ENCODE peak calls at places on chromosome 13, in four cellular contexts. F, T, Q and K are unnamed samples. For H3K9me3, the result is how much of the 10 kb centered on the place peaks cover.

GRCh38 chr13:114162533-114162922 is 16.5 kb upstream of the CFAP97D2 start:
- DNase-seq in F (no peak), T (no peak), Q (no peak), K (no peak)

GRCh38 chr13:25753976-25754375 is 297.8 kb downstream of the SHISA2 start:
- DNase-seq in F (no peak), T (no peak), Q (no peak), K (no peak)

GRCh38 chr13:95497307-95497943 is 55.1 kb upstream of the CLDN10 start:
- DNase-seq in F (peak), T (no peak), Q (no peak), K (no peak)

GRCh38 chr13:111280666-111281577 is 39.5 kb upstream of the TEX29 start:
- DNase-seq in F (no peak), T (no peak), Q (no peak), K (no peak)

GRCh38 chr13:21033866-21034601 is 27.4 kb downstream of the LATS2 start:
- DNase-seq in F (no peak), T (no peak), Q (no peak), K (no peak)

GRCh38 chr13:46278474-46278873 is 66.7 kb downstream of the LRRC63 start:
- DNase-seq in F (no peak), T (no peak), Q (no peak), K (no peak)

GRCh38 chr13:67075239-67075638 is 154.9 kb downstream of the PCDH9 start:
- DNase-seq in F (no peak), T (no peak), Q (no peak), K (no peak)

GRCh38 chr13:99617474-99618255 is 116.4 kb downstream of the TM9SF2 start:
- DNase-seq in F (no peak), T (no peak), Q (no peak), K (no peak)

GRCh38 chr13:50509167-50509566 is 334.3 kb downstream of the DLEU7 start:
- DNase-seq in F (no peak), T (no peak), Q (no peak), K (no peak)

GRCh38 chr13:106277483-106278154 is 257.8 kb downstream of the EFNB2 start:
- DNase-seq in F (peak), T (no peak), Q (no peak), K (no peak)

GRCh38 chr13:45799451-45799850 is 52.1 kb downstream of the SIAH3 start:
- DNase-seq in F (no peak), T (no peak), Q (no peak), K (no peak)

GRCh38 chr13:30908416-30908980 is 2.4 kb downstream of the MEDAG start:
- DNase-seq in F (peak), T (no peak), Q (no peak), K (no peak)

GRCh38 chr13:59946924-59947323 is 216.8 kb downstream of the DIAPH3 start:
- DNase-seq in F (no peak), T (no peak), Q (no peak), K (no peak)

GRCh38 chr13:95833713-95834112 is 156.8 kb downstream of the DNAJC3 start:
- DNase-seq in F (no peak), T (no peak), Q (no peak), K (no peak)

GRCh38 chr13:25848822-25849740 is 202.7 kb downstream of the SHISA2 start:
- DNase-seq in F (no peak), T (no peak), Q (no peak), K (no peak)

GRCh38 chr13:97422118-97423054 is 11.6 kb upstream of the RAP2A start:
- DNase-seq in F (no peak), T (no peak), Q (no peak), K (no peak)

GRCh38 chr13:45934283-45934682 is 82.7 kb upstream of the SIAH3 start:
- DNase-seq in F (no peak), T (no peak), Q (no peak), K (no peak)

GRCh38 chr13:42815686-42816085 is 34.3 kb downstream of the FAM216B start:
- DNase-seq in F (no peak), T (no peak), Q (no peak), K (no peak)

DNA sequence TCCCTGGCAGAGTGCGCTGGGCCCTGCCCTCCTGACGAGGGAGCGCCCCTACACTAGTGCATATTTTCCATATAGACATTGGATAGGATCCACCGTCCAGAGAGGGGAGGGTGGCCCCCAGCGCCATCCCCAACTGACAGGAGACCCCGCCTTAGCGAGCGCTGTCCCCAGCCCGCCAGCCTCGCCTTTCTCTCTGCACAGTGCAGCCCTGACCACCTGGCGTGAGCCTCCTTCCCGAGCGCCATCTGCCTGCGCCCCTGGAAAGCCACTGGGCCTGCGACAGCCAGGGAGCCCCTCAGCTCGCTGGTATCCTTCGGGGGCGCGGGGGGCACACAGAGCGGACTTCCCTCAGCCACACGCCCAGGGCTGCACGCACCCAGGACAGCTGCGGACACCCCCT is 42.1 kb upstream of the ATP12A start:
- DNase-seq in F (no peak), T (no peak), Q (no peak), K (no peak)
- H3K27ac ChIP-seq in F (no peak), T (no peak), Q (no peak), K (no peak)

GRCh38 chr13:52406629-52407028 is 657 bp upstream of the THSD1 start:
- DNase-seq in F (no peak), T (no peak), Q (no peak), K (no peak)
- H3K4me3 ChIP-seq in F (peak), T (peak), Q (no peak), K (peak)

DNA sequence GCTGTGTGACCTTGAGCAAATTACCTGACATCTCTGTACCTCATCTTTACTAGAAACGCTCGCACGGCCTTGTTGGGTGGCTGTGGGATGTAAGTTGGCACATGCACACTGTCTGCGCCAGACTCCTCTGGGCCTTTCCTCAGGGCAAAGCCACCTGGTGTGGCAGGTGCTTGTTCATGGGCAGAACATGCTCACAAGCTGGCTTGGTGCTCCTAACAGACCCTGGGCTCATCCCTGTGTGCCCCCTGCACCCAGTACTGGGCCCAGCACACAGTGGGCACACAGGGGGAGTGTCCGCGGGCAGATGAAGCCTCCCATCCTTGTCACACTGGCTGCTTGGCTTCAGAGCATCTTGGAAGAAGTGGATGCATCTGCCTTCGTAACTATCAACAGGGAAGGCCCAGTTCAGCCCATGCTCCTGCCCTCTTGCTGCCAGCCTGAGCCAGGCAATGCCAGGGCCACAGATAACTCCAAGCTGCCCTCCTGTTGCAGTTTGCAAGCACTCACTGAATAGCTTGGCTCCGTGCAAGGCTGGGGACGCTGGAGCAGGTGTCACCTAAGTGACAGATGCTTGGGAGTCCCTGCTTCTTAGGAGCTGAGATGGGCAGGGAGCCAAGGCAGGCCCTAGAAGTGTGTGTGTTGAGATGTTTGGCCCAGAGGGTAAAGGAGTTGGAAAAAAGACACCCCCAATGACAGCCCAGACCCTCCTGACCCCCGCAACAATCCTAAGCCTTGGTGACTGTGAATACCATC is 123.9 kb downstream of the TUBA3C start:
- DNase-seq in F (no peak), T (peak), Q (no peak), K (no peak)
- H3K9me3 ChIP-seq in F (under half), T (under half), Q (under half), K (under half)

GRCh38 chr13:75372517-75372916 is 109.5 kb downstream of the TBC1D4 start:
- DNase-seq in F (no peak), T (no peak), Q (no peak), K (no peak)
- H3K27ac ChIP-seq in F (peak), T (no peak), Q (no peak), K (no peak)

GRCh38 chr13:33284916-33285315 is 639 bp downstream of the STARD13 start:
- DNase-seq in F (no peak), T (no peak), Q (no peak), K (no peak)

GRCh38 chr13:33281951-33282595 is 3.5 kb downstream of the STARD13 start:
- DNase-seq in F (no peak), T (no peak), Q (no peak), K (no peak)

GRCh38 chr13:33284016-33284415 is 1.5 kb downstream of the STARD13 start:
- DNase-seq in F (no peak), T (no peak), Q (no peak), K (no peak)

GRCh38 chr13:33285420-33286124 is at the start of gene STARD13:
- DNase-seq in F (peak), T (peak), Q (peak), K (peak)

GRCh38 chr13:33283195-33283910 is 2.2 kb downstream of the STARD13 start:
- DNase-seq in F (no peak), T (no peak), Q (no peak), K (no peak)
- H3K4me3 ChIP-seq in F (peak), T (peak), Q (no peak), K (peak)

GRCh38 chr13:19093437-19093836 is 88.2 kb downstream of the TUBA3C start:
- DNase-seq in F (no peak), T (no peak), Q (no peak), K (no peak)
- H3K9me3 ChIP-seq in F (under half), T (under half), Q (under half), K (under half)